ENCODE peak calls at places on chromosome 3, in six cellular contexts. D, X, S, B, Z and F are unnamed samples.

GRCh38 chr3:124965413-124965812 is 30.9 kb upstream of the MUC13 start:
- DNase-seq in S (no peak), B (no peak), X (no peak), Z (no peak), D (no peak), F (no peak)

GRCh38 chr3:179321585-179322322 is 1.1 kb upstream of the ZNF639 start:
- DNase-seq in D (peak; percentile 49), S (peak; percentile 52), Z (no peak), X (peak; percentile 61), B (peak; percentile 69), F (no peak)

GRCh38 chr3:14793126-14793857 is 25.5 kb upstream of the FGD5 start:
- DNase-seq in Z (no peak), X (no peak), B (no peak), D (no peak), S (no peak), F (no peak)

GRCh38 chr3:124582621-124583437 is 147.4 kb upstream of the UMPS start:
- DNase-seq in S (no peak), Z (no peak), D (no peak), B (no peak), X (no peak), F (peak; percentile 48)

GRCh38 chr3:10224794-10225660 is 23.2 kb upstream of the TATDN2 start:
- DNase-seq in D (peak; percentile 80), Z (no peak), B (peak; percentile 65), X (peak; percentile 67), S (peak; percentile 68), F (peak; percentile 61)

GRCh38 chr3:42505849-42506410 is 3.5 kb downstream of the VIPR1 start:
- DNase-seq in X (no peak), B (no peak), S (no peak), D (no peak), Z (no peak), F (no peak)

GRCh38 chr3:56042326-56042951 is 425.8 kb downstream of the ERC2 start:
- DNase-seq in Z (peak; percentile 38), B (peak; percentile 59), X (peak; percentile 30), D (peak; percentile 64), S (peak; percentile 63), F (peak; percentile 4)

GRCh38 chr3:178982138-178982537 is 89.5 kb downstream of the ZMAT3 start:
- DNase-seq in D (no peak), Z (no peak), B (no peak), X (no peak), S (no peak), F (no peak)

GRCh38 chr3:164806188-164806587 is 272.1 kb downstream of the SI start:
- DNase-seq in D (no peak), B (no peak), Z (no peak), X (no peak), S (no peak), F (no peak)

GRCh38 chr3:159835126-159835525 is 153.5 kb upstream of the IL12A start:
- DNase-seq in Z (no peak), D (no peak), X (no peak), B (no peak), S (no peak), F (no peak)

GRCh38 chr3:142282503-142282902 is 57.1 kb upstream of the GK5 start:
- DNase-seq in B (no peak), D (no peak), Z (no peak), S (no peak), X (no peak), F (no peak)

GRCh38 chr3:87227835-87228144 is 681 bp downstream of the CHMP2B start:
- DNase-seq in Z (no peak), X (no peak), B (peak; percentile 15), S (no peak), D (no peak), F (no peak)

GRCh38 chr3:132290833-132291232 is 26.4 kb upstream of the ACP3 start:
- DNase-seq in S (peak; percentile 67), D (no peak), Z (peak; percentile 85), B (peak; percentile 91), X (peak; percentile 15), F (no peak)

GRCh38 chr3:177944228-177944661 is 592.0 kb upstream of the KCNMB2 start:
- DNase-seq in S (no peak), X (no peak), Z (peak; percentile 35), D (no peak), B (no peak), F (no peak)

GRCh38 chr3:50539356-50539838 is 28.1 kb downstream of the C3orf18 start:
- DNase-seq in X (no peak), Z (no peak), D (no peak), S (no peak), B (no peak), F (no peak)

GRCh38 chr3:128348805-128349531 is 117.7 kb downstream of the DNAJB8 start:
- DNase-seq in S (peak; percentile 5), D (no peak), Z (no peak), B (peak; percentile 16), X (no peak), F (no peak)

DNA sequence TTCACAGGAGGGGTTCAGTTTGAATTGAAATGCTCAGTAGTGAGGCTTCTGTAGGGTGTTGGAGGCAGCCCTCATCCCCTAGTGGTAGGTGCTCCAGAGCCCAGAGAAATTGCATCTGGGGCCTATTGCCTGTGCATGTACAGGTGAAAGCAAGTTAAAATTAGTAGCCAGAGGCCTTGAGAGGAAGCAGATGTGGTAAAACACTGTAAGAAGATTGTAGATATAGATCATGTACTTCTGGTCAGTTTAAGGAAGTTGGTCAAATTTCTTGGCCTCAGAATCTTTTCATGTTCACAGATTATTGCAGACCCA is 34.6 kb downstream of the IGSF10 start:
- DNase-seq in D (no peak), S (no peak), Z (no peak), X (no peak), B (no peak), F (no peak)
- TF ChIP-seq CTCF in D (no peak), S (peak; percentile 0), Z (no peak), X (peak; percentile 10), B (no peak), F (peak; percentile 32)

GRCh38 chr3:58421004-58421403 is 12.6 kb downstream of the PDHB start:
- DNase-seq in X (no peak), Z (no peak), B (no peak), D (no peak), S (no peak), F (no peak)

GRCh38 chr3:58425782-58426181 is 7.8 kb downstream of the PDHB start:
- DNase-seq in Z (no peak), D (no peak), B (no peak), X (no peak), S (no peak), F (no peak)

GRCh38 chr3:58424613-58425012 is 9.0 kb downstream of the PDHB start:
- DNase-seq in Z (no peak), X (no peak), D (no peak), B (no peak), S (no peak), F (no peak)

GRCh38 chr3:58419782-58420512 is 13.7 kb downstream of the PDHB start:
- DNase-seq in D (no peak), S (peak; percentile 51), B (peak; percentile 28), Z (no peak), X (peak; percentile 77), F (no peak)

DNA sequence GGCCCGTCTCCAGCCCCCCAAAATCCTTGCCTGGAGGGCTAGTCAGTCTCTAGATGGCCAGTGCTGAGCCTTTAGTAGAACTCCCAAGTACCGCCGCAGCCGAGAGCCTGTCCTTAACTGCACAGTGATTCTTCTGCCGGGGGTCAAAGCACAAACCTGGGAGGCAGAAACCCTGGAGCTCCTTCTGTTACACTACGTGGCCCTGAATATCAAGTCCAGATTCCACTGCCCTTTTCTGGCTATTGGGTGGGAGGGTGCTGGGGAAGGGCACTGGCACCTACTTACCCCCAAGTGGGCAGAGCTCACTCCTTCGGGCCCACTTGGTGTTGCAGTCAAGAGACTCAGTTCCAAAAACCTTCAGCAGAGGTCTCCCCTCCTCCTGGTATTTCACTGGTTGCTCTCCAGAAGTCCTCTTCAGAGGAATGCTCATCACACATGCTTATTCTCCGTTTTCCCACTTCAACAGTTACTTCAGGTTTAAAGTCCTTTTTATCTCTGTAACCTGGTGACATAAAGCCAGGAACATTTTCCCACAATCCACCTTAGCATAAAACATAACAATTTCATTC is 10.8 kb downstream of the PDHB start:
- DNase-seq in D (peak; percentile 32), Z (no peak), S (peak; percentile 35), B (no peak), X (no peak), F (no peak)
- TF ChIP-seq CTCF in D (peak; percentile 24), Z (peak; percentile 23), S (peak; percentile 45), B (no peak), X (peak; percentile 59), F (peak; percentile 56)

DNA sequence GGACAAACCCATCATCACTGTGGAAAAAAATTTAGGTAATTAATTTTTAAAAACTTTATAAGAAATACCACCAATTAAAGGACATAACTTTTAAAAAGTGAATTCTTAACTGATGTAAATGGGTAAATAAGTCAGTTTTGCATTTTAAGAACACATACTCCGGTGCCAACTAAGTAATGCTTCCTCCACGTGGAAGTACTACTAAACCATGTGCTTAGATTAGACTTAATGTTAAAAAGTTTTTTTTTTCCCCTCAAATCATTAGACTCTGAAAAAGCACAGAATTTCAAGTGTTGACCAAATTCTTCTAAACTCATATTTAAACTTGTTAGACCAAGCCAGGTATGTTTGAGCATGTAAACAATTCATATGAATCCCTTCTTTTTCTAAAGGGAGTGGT is 242.0 kb downstream of the NFKBIZ start:
- DNase-seq in Z (no peak), S (no peak), B (no peak), X (no peak), D (no peak), F (no peak)
- TF ChIP-seq CTCF in Z (no peak), S (no peak), B (no peak), X (no peak), D (no peak), F (no peak)

GRCh38 chr3:66501483-66502266 is 853 bp upstream of the LRIG1 start:
- DNase-seq in S (no peak), Z (no peak), D (no peak), B (no peak), X (no peak), F (no peak)

GRCh38 chr3:66502267-66502874 is 1.5 kb upstream of the LRIG1 start:
- DNase-seq in X (no peak), S (no peak), D (no peak), B (no peak), Z (no peak), F (no peak)

GRCh38 chr3:66498718-66499611 is 1.9 kb downstream of the LRIG1 start:
- DNase-seq in S (no peak), Z (no peak), B (no peak), D (no peak), X (no peak), F (no peak)

GRCh38 chr3:66499881-66500574 is 794 bp downstream of the LRIG1 start:
- DNase-seq in X (no peak), Z (no peak), D (peak; percentile 51), B (no peak), S (peak; percentile 20), F (no peak)

DNA sequence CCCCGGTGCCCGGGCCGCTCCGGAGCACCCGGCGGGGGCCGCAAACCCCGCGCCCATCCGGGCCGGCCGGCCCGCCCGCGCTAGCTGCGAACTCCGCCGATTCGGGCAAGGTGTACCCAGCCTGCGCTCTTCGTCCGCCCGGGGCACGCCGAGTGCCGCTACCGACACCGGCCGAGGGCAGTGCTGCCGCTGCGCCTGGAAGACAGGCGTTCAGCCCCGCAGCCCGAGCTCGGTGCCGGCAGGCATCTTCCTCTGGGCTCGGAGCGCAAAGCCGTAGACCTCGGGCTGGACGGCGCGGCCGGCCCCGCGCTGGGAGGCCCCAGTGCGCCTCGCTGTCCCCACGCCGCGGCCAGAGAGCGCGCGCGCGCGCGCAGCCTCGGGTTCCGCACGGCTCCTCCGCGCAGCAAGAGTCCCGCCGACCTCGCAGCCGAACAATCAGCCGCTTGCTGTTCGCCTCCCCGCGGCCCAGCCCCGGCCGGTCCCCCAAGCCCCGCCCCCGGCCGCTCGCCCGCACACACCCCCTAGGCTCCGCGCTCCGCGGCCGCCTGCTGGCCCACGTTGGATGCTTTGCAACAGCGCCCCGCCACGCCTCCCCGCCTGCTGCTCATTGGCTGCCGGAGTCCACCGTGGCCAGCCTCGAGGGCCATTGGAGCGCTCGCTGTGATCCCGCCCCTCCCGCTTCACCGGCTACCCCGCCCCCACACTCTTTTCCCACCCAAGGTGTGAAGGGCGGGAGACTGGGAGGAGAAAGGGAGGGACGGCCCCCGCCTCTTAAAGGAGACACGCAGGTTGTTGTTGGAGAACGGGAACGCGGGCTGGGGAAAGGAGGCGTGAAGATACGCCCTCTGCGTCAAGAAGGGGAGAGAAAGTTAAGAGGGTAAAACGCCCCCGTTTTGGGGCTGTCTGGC is at the start of gene LRIG1:
- DNase-seq in S (peak; percentile 97), D (peak; percentile 99), B (peak; percentile 98), Z (peak; percentile 85), X (peak; percentile 97), F (peak; percentile 38)
- TF ChIP-seq CTCF in S (peak; percentile 26), D (peak; percentile 12), B (no peak), Z (no peak), X (peak; percentile 72), F (no peak)